ENCODE peak calls at places on chromosomes 2 and 18, in five cellular contexts. One of them, this sample, is unnamed.
A peak's percentile ranks its signal among the peaks of the same experiment; 100 is the strongest.

GRCh38 chr2:42028571-42029148 is 19.2 kb upstream of the PKDCC start:
- DNase-seq in NCI-H774: no peak
- DNase-seq in fibroblast of pulmonary artery: peak; percentile 52
- DNase-seq in NCI-H510A: no peak
- DNase-seq in spleen: no peak
- DNase-seq in this sample: no peak

GRCh38 chr2:101305044-101305443 is 3.5 kb downstream of the RNF149 start:
- DNase-seq in fibroblast of pulmonary artery: no peak
- DNase-seq in NCI-H774: no peak
- DNase-seq in NCI-H510A: no peak
- DNase-seq in spleen: no peak
- DNase-seq in this sample: no peak

GRCh38 chr2:237818066-237818473 is 19.5 kb downstream of the RBM44 start:
- DNase-seq in spleen: no peak
- DNase-seq in NCI-H510A: no peak
- DNase-seq in fibroblast of pulmonary artery: peak; percentile 57
- DNase-seq in NCI-H774: no peak
- DNase-seq in this sample: no peak

GRCh38 chr18:5546660-5547059 is 2.9 kb upstream of the EPB41L3 start:
- DNase-seq in NCI-H510A: peak; percentile 14
- DNase-seq in spleen: no peak
- DNase-seq in NCI-H774: no peak
- DNase-seq in fibroblast of pulmonary artery: peak; percentile 76
- DNase-seq in this sample: no peak

GRCh38 chr2:240060977-240061591 is 7.8 kb upstream of the OR6B3 start:
- DNase-seq in spleen: no peak
- DNase-seq in fibroblast of pulmonary artery: peak; percentile 64
- DNase-seq in NCI-H510A: no peak
- DNase-seq in NCI-H774: peak; percentile 23
- DNase-seq in this sample: no peak

GRCh38 chr2:29614295-29614830 is 307.0 kb downstream of the ALK start:
- DNase-seq in NCI-H774: no peak
- DNase-seq in NCI-H510A: no peak
- DNase-seq in spleen: no peak
- DNase-seq in fibroblast of pulmonary artery: no peak
- DNase-seq in this sample: no peak

GRCh38 chr2:107025869-107026380 is 140.0 kb upstream of the ST6GAL2 start:
- DNase-seq in spleen: no peak
- DNase-seq in fibroblast of pulmonary artery: peak; percentile 9
- DNase-seq in NCI-H774: no peak
- DNase-seq in NCI-H510A: no peak
- DNase-seq in this sample: no peak

GRCh38 chr18:44716697-44717163 is 36.0 kb downstream of the SETBP1 start:
- DNase-seq in NCI-H774: no peak
- DNase-seq in NCI-H510A: no peak
- DNase-seq in fibroblast of pulmonary artery: no peak
- DNase-seq in spleen: no peak
- DNase-seq in this sample: no peak

GRCh38 chr2:126543081-126543480 is 112.9 kb upstream of the GYPC start:
- DNase-seq in fibroblast of pulmonary artery: peak; percentile 3
- DNase-seq in NCI-H510A: no peak
- DNase-seq in NCI-H774: no peak
- DNase-seq in spleen: no peak
- DNase-seq in this sample: no peak

GRCh38 chr18:6482198-6482977 is 67.7 kb upstream of the L3MBTL4 start:
- DNase-seq in NCI-H774: peak; percentile 17
- DNase-seq in fibroblast of pulmonary artery: peak; percentile 55
- DNase-seq in spleen: peak; percentile 82
- DNase-seq in NCI-H510A: peak; percentile 58
- DNase-seq in this sample: peak; percentile 82

GRCh38 chr2:8059794-8060193 is 622.1 kb upstream of the ID2 start:
- DNase-seq in NCI-H510A: no peak
- DNase-seq in NCI-H774: no peak
- DNase-seq in spleen: no peak
- DNase-seq in fibroblast of pulmonary artery: no peak
- DNase-seq in this sample: no peak

GRCh38 chr18:3836483-3836882 is 386.5 kb downstream of the TGIF1 start:
- DNase-seq in NCI-H774: no peak
- DNase-seq in NCI-H510A: no peak
- DNase-seq in spleen: no peak
- DNase-seq in fibroblast of pulmonary artery: no peak
- DNase-seq in this sample: no peak

GRCh38 chr18:70931942-70932814 is 643.3 kb downstream of the SOCS6 start:
- DNase-seq in spleen: no peak
- DNase-seq in NCI-H774: no peak
- DNase-seq in NCI-H510A: peak; percentile 2
- DNase-seq in fibroblast of pulmonary artery: peak; percentile 77
- DNase-seq in this sample: no peak

GRCh38 chr2:66925128-66925527 is 472.0 kb upstream of the ETAA1 start:
- DNase-seq in NCI-H510A: no peak
- DNase-seq in NCI-H774: no peak
- DNase-seq in spleen: no peak
- DNase-seq in fibroblast of pulmonary artery: peak; percentile 55
- DNase-seq in this sample: no peak